ENCODE peak calls at places on chromosomes 11 and 22, in five cellular contexts. L is SK-N-SH, E is K562, Q is GM12878, B is HepG2. V is an unnamed sample.

GRCh38 chr22:28989035-28989464 is 72.6 kb downstream of the C22orf31 start:
- DNase-seq in L (no peak), E (no peak), Q (no peak), B (no peak), V (no peak)

GRCh38 chr11:87425943-87426342 is 388.2 kb downstream of the TMEM135 start:
- DNase-seq in L (no peak), E (no peak), Q (no peak), B (no peak), V (peak)

GRCh38 chr22:20315337-20316216 is 4.3 kb downstream of the DGCR6L start:
- DNase-seq in L (no peak), E (no peak), Q (no peak), B (no peak), V (no peak)

GRCh38 chr22:49284389-49284788 is 543.3 kb downstream of the BRD1 start:
- DNase-seq in L (no peak), E (no peak), Q (no peak), B (no peak), V (no peak)

GRCh38 chr11:36451045-36451444 is 59.0 kb downstream of the TRAF6 start:
- DNase-seq in L (no peak), E (no peak), Q (no peak), B (no peak), V (no peak)

GRCh38 chr11:115067471-115067870 is 389.1 kb downstream of the NXPE2 start:
- DNase-seq in L (no peak), E (no peak), Q (no peak), B (no peak), V (no peak)

GRCh38 chr11:69155302-69156198 is at the start of gene SMIM38:
- DNase-seq in L (no peak), E (peak), Q (peak), B (no peak), V (no peak)

GRCh38 chr22:20111045-20111688 is 4.7 kb upstream of the RANBP1 start:
- DNase-seq in L (peak), E (peak), Q (no peak), B (peak), V (peak)

GRCh38 chr11:109739374-109739773 is 317.4 kb downstream of the C11orf87 start:
- DNase-seq in L (no peak), E (no peak), Q (no peak), B (no peak), V (no peak)

GRCh38 chr11:66543263-66544107 is 2.4 kb downstream of the ZDHHC24 start:
- DNase-seq in L (peak), E (no peak), Q (peak), B (no peak), V (peak)

GRCh38 chr11:118791015-118791960 is at the start of gene DDX6:
- DNase-seq in L (peak), E (peak), Q (peak), B (peak), V (peak)

GRCh38 chr11:2206291-2206690 is 34.7 kb upstream of the TH start:
- DNase-seq in L (no peak), E (no peak), Q (no peak), B (no peak), V (no peak)

DNA sequence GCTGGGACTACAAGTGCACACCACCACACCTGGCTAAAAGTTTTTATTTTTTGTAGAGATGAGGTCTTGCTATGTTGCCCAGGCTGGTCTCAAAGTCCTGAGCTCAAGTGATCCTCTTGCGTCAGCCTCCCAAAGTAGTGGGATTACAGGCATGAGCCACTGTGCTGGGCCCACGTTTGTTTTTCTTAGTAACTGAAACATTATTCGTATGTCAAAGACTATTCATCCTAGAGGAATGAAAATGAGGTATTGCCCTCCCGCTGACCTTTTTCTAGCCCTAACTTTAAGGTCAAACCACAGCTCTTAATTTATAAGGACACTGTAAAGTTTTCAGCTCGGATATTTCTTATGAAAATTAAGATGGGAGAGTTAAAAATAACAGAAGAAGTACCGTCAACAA is 33.2 kb upstream of the PAX6 start:
- DNase-seq in L (no peak), E (no peak), Q (no peak), B (no peak), V (no peak)
- H3K4me2 ChIP-seq in L (no peak), E (no peak), Q (no peak), B (no peak), V (no peak)

GRCh38 chr11:75572744-75573143 is 10.7 kb downstream of the SERPINH1 start:
- DNase-seq in L (no peak), E (no peak), Q (no peak), B (no peak), V (no peak)

GRCh38 chr11:75568616-75569219 is 6.7 kb downstream of the SERPINH1 start:
- DNase-seq in L (no peak), E (no peak), Q (no peak), B (no peak), V (no peak)

GRCh38 chr11:75571625-75572024 is 9.6 kb downstream of the SERPINH1 start:
- DNase-seq in L (no peak), E (no peak), Q (no peak), B (no peak), V (no peak)

GRCh38 chr11:75567971-75568370 is 5.9 kb downstream of the SERPINH1 start:
- DNase-seq in L (no peak), E (no peak), Q (no peak), B (no peak), V (no peak)

DNA sequence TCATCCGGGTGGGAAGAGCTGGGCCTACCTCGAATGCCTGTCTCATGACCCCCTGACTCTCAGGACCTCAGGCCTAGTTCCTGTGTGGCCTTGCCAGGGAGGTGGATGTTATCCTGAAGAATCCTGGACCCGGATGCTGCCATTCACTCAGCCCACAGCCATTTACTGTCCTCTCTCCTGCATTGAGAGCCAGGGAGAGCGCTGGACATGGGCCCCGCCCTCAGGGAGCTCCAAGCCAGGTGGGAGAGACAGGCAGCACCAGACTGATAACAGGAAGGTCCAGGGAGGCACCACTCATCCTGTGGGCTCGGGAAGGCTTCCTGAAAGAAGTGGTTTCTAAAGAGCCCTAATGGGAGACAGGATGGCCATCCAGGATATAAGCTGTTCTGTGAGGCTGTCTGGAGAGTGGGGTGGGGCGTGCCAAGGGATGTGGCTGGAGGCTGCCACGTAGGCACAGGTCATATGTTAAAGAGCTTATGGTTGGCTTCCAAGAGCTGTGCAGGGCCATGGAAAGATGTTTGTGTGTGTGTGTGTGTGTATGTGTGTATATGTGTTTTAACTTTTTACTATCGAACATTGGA is 8.6 kb downstream of the SERPINH1 start:
- DNase-seq in L (no peak), E (no peak), Q (no peak), B (no peak), V (no peak)
- TF ChIP-seq MXI1 in L (no peak), E (no peak), Q (no peak), B (no peak), V (no peak)

GRCh38 chr11:70315726-70316125 is 45.2 kb downstream of the PPFIA1 start:
- DNase-seq in L (no peak), E (no peak), Q (no peak), B (no peak), V (no peak)

GRCh38 chr11:70311616-70312015 is 41.1 kb downstream of the PPFIA1 start:
- DNase-seq in L (no peak), E (no peak), Q (no peak), B (no peak), V (no peak)

GRCh38 chr11:70313945-70314344 is 43.5 kb downstream of the PPFIA1 start:
- DNase-seq in L (no peak), E (no peak), Q (peak), B (no peak), V (no peak)

GRCh38 chr11:70314730-70315129 is 44.2 kb downstream of the PPFIA1 start:
- DNase-seq in L (no peak), E (no peak), Q (peak), B (no peak), V (no peak)

DNA sequence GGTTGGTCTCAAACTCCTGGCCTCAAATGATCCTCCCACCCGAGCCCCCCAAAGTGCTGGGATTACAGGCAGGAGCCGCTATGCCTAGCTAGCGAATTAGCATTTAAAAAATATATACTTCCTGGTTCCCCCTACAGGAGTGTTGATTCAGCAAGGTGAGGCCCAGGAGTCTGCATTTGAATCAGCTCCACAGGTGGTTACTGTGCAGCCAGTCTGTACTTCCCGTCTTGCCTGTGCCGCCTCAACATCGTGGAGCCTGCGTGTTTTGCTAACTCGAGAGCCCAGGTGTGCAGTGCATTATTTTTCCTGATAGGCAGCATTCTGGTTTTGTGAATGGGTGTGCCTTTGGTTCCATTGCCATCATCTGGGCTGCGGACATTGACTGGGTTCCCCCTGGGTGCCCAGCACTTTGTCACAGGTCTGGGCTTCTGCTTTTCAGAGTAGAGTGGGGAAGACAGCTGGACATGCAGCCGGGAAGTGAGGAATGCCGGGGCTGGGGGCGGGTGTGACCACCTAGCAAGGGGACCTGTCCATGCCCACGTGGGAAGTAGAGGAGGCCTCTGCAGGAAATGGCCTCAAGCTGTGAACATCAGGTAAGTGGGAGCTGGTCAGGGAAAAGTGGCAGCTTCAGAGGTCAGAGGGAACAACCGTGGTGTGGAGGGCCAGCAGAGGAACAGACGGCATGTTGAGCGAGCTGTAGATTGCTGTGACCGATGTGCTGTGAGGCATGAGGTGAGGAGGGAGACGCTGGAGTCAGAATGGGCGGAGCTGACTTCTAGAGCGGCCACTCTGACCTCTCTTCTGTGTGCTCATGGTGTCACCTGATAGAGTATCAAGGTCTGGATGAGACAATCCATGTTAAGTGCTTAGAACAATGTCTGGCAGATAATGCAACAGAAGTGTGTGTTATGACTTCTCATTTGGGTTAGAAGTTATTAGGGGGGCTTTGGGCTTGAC is 42.2 kb downstream of the PPFIA1 start:
- DNase-seq in L (no peak), E (peak), Q (no peak), B (no peak), V (no peak)
- H3K4me2 ChIP-seq in L (no peak), E (peak), Q (no peak), B (no peak), V (no peak)

GRCh38 chr11:47376543-47377371 is 1.6 kb downstream of the SPI1 start:
- DNase-seq in L (peak), E (peak), Q (no peak), B (no peak), V (no peak)
- TF ChIP-seq MXI1 in L (no peak), E (no peak), Q (no peak), B (no peak), V (no peak)

DNA sequence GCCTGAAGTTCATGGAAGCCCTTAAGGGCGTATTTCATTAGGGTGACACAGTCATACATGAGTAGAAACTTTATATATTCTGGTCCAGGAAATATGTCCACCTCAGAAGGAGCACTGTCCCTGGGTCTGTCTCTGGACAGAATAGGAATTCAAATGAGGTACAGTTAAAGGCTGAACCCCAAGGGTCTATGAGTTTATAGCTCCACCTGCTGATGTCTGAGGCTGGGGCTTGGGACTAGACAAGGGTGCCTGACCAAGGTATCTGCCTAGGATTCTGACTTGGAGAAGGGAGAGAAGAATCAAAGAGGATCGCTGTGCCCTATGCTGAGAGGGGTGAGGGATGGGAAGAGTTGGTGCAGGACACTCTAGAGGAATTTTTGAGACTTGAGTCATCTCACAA is 14.9 kb downstream of the HEPHL1 start:
- DNase-seq in L (no peak), E (peak), Q (no peak), B (no peak), V (no peak)
- H3K4me2 ChIP-seq in L (no peak), E (no peak), Q (no peak), B (no peak), V (no peak)

DNA sequence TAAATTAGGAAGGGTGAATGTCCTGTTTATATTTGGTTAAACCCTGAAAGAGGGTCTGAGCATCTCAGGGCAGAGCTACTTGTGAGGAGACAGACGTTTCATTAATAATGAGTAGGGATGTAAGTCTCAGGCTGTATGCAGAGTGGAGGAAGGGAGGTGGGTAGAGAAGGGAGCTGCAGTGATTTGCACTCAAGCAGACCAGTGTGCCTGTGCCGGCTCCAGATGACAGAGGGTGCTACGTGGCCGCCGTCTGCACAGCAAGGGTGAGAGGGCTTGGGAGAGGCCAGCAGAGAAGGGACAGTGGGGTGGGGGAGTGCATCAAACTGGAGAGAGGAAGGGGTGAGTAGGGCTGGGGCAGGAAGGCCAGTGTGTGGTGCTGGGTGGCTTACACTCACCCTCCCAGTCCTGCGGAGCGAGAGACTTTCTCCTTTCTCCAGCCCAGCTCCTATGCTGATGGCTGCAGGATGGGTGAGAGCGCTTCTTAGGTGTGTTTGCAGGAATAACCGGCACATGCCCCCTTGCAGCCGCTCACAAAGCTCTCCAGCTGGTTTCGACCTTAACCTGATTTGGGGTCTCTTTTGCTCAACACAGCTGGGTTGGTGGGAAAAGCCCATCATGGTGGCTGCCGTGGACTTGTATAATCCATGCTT is 130.6 kb downstream of the ST3GAL4 start:
- DNase-seq in L (no peak), E (no peak), Q (no peak), B (no peak), V (no peak)
- TF ChIP-seq MXI1 in L (no peak), E (no peak), Q (no peak), B (no peak), V (no peak)

DNA sequence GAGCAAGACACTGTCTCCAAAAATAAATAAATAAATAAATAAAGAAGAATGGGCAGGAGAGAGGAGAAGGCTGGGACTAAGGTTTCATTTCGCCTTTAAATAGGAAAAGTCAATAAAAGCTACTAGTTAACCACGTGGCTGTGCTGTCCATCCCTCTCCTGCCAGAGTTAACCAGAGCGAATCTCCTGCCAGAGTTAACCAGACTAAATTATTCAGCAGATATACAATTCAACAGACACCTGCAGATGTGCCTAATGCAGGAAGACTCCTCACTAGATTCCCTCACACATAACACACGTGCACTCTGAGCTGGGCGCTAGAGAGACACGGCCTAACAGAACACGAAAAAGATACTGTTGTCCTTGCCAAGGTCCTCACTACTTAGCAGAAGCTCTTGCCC is 156.1 kb downstream of the IGLL1 start:
- DNase-seq in L (no peak), E (no peak), Q (no peak), B (no peak), V (no peak)
- H3K4me2 ChIP-seq in L (no peak), E (no peak), Q (no peak), B (peak), V (no peak)

GRCh38 chr11:33622806-33623205 is 77.8 kb downstream of the C11orf91 start:
- DNase-seq in L (no peak), E (no peak), Q (no peak), B (no peak), V (no peak)
- TF ChIP-seq MXI1 in L (no peak), E (no peak), Q (no peak), B (no peak), V (no peak)

V was measured in IMR-90.